ENCODE peak calls at places on chromosomes 2 and 18, in eight cellular contexts. Q, O, M, S, V, J, L and F are unnamed samples.

GRCh38 chr2:45729753-45730512 is 78.5 kb downstream of the PRKCE start:
- DNase-seq in J (no peak), Q (no peak), S (peak; percentile 66), L (no peak), O (no peak), M (peak; percentile 61), V (no peak), F (no peak)

GRCh38 chr2:96430394-96430988 is 74.7 kb downstream of the NEURL3 start:
- DNase-seq in L (no peak), S (no peak), Q (no peak), O (no peak), V (no peak), J (no peak), M (no peak), F (no peak)

GRCh38 chr18:41767960-41768359 is 187.1 kb upstream of the PIK3C3 start:
- DNase-seq in M (no peak), L (no peak), J (peak; percentile 76), O (peak; percentile 49), Q (no peak), S (no peak), V (no peak), F (no peak)

GRCh38 chr2:214265991-214266489 is 144.8 kb upstream of the VWC2L start:
- DNase-seq in J (no peak), L (no peak), V (no peak), O (no peak), M (no peak), S (no peak), Q (no peak), F (no peak)

GRCh38 chr2:15201009-15201408 is 360.1 kb downstream of the NBAS start:
- DNase-seq in J (no peak), M (no peak), Q (no peak), V (no peak), L (no peak), S (no peak), O (no peak), F (no peak)

GRCh38 chr2:28665041-28665704 is 86.5 kb upstream of the PPP1CB start:
- DNase-seq in M (no peak), J (no peak), S (no peak), V (peak; percentile 69), L (no peak), O (peak; percentile 37), Q (no peak), F (no peak)

GRCh38 chr2:9707008-9707407 is 76.2 kb upstream of the YWHAQ start:
- DNase-seq in V (no peak), S (no peak), M (no peak), O (no peak), L (no peak), Q (no peak), J (no peak), F (no peak)

GRCh38 chr2:116250376-116250775 is 1564.1 kb upstream of the DDX18 start:
- DNase-seq in V (no peak), M (no peak), S (no peak), J (no peak), Q (no peak), L (no peak), O (no peak), F (no peak)

GRCh38 chr2:236806133-236806532 is 236.5 kb downstream of the ACKR3 start:
- DNase-seq in M (no peak), J (no peak), S (no peak), L (no peak), Q (no peak), V (no peak), O (no peak), F (no peak)

GRCh38 chr2:165376571-165376975 is 92.9 kb upstream of the CSRNP3 start:
- DNase-seq in J (no peak), Q (no peak), S (no peak), L (no peak), V (no peak), M (no peak), O (peak; percentile 22), F (no peak)

GRCh38 chr2:218711550-218711929 is 905 bp downstream of the TTLL4 start:
- DNase-seq in Q (no peak), J (peak; percentile 22), O (no peak), L (no peak), S (peak; percentile 17), M (no peak), V (no peak), F (no peak)

GRCh38 chr2:101197215-101197745 is 46.1 kb upstream of the TBC1D8 start:
- DNase-seq in L (peak; percentile 20), S (no peak), J (peak; percentile 26), M (no peak), O (no peak), Q (no peak), V (no peak), F (no peak)

GRCh38 chr2:179059026-179059680 is 9.2 kb upstream of the CCDC141 start:
- DNase-seq in V (no peak), O (no peak), J (no peak), Q (no peak), S (peak; percentile 29), L (no peak), M (no peak), F (no peak)

GRCh38 chr2:239444626-239445625 is 44.1 kb upstream of the HDAC4 start:
- DNase-seq in J (peak; percentile 32), V (no peak), O (no peak), S (no peak), Q (no peak), M (no peak), L (no peak), F (peak; percentile 65)

GRCh38 chr2:227888289-227888688 is 16.9 kb downstream of the DAW1 start:
- DNase-seq in Q (no peak), S (no peak), J (peak; percentile 33), L (no peak), O (no peak), M (no peak), V (peak; percentile 33), F (no peak)

GRCh38 chr2:203201426-203201825 is 37.4 kb upstream of the CYP20A1 start:
- DNase-seq in S (no peak), O (no peak), V (no peak), J (no peak), Q (no peak), L (no peak), M (no peak), F (no peak)

GRCh38 chr2:208363485-208363884 is 43.1 kb upstream of the PTH2R start:
- DNase-seq in O (no peak), L (no peak), S (no peak), V (no peak), M (no peak), Q (no peak), J (peak; percentile 85), F (no peak)

GRCh38 chr2:46334389-46335345 is 37.5 kb downstream of the EPAS1 start:
- DNase-seq in S (no peak), Q (no peak), J (peak; percentile 89), O (no peak), M (no peak), L (no peak), V (no peak), F (no peak)

GRCh38 chr2:128413718-128414341 is 95.2 kb upstream of the HS6ST1 start:
- DNase-seq in J (no peak), O (no peak), L (peak; percentile 82), S (no peak), V (no peak), M (no peak), Q (peak; percentile 43), F (peak; percentile 14)

GRCh38 chr18:55354795-55355194 is 233.2 kb downstream of the TCF4 start:
- DNase-seq in S (no peak), J (no peak), O (no peak), L (no peak), M (no peak), V (no peak), Q (no peak), F (no peak)

GRCh38 chr18:74899554-74899953 is 301.9 kb downstream of the ZNF407 start:
- DNase-seq in S (no peak), M (no peak), V (no peak), Q (no peak), L (no peak), J (no peak), O (peak; percentile 61), F (peak; percentile 69)

GRCh38 chr2:225112362-225113111 is 70.3 kb upstream of the DOCK10 start:
- DNase-seq in L (no peak), J (no peak), O (no peak), M (no peak), S (peak; percentile 34), Q (no peak), V (peak; percentile 18), F (no peak)

GRCh38 chr2:66426250-66427064 is 8.5 kb upstream of the MEIS1 start:
- DNase-seq in O (no peak), S (no peak), V (no peak), L (no peak), Q (peak; percentile 73), M (no peak), J (no peak), F (no peak)

GRCh38 chr18:79465392-79465991 is 69.8 kb downstream of the NFATC1 start:
- DNase-seq in M (peak; percentile 84), V (no peak), O (peak; percentile 8), S (peak; percentile 81), J (no peak), Q (no peak), L (no peak), F (no peak)

GRCh38 chr2:27489118-27489497 is 435 bp downstream of the IFT172 start:
- DNase-seq in J (peak; percentile 17), L (peak; percentile 11), V (no peak), Q (no peak), S (no peak), M (no peak), O (peak; percentile 55), F (no peak)

GRCh38 chr2:217835931-217836881 is 166.6 kb downstream of the TNS1 start:
- DNase-seq in S (no peak), Q (no peak), L (no peak), V (no peak), M (no peak), J (no peak), O (no peak), F (no peak)

GRCh38 chr2:20091305-20091991 is 40.0 kb upstream of the LAPTM4A start:
- DNase-seq in Q (no peak), J (peak; percentile 91), O (no peak), L (no peak), S (no peak), V (no peak), M (no peak), F (peak; percentile 79)

GRCh38 chr2:190477563-190478454 is 56.7 kb downstream of the NEMP2 start:
- DNase-seq in J (no peak), M (no peak), S (no peak), V (no peak), O (peak; percentile 57), L (no peak), Q (no peak), F (no peak)

GRCh38 chr18:45026162-45026561 is 345.5 kb downstream of the SETBP1 start:
- DNase-seq in L (no peak), O (no peak), V (no peak), M (no peak), J (no peak), S (no peak), Q (no peak), F (no peak)

GRCh38 chr2:218354850-218355443 is 1.7 kb upstream of the CATIP start:
- DNase-seq in J (no peak), L (no peak), Q (no peak), O (no peak), V (no peak), M (no peak), S (no peak), F (no peak)

GRCh38 chr2:231646471-231646870 is 53.8 kb downstream of the TEX44 start:
- DNase-seq in Q (no peak), J (no peak), L (no peak), O (no peak), S (no peak), V (no peak), M (no peak), F (no peak)

GRCh38 chr2:241859436-241860183 is 916 bp upstream of the PDCD1 start:
- DNase-seq in O (no peak), Q (no peak), L (peak; percentile 68), V (peak; percentile 51), J (no peak), S (peak; percentile 86), M (peak; percentile 62), F (no peak)

GRCh38 chr2:38505779-38506178 is 96.9 kb downstream of the HNRNPLL start:
- DNase-seq in J (peak; percentile 82), L (no peak), Q (no peak), M (no peak), O (no peak), V (no peak), S (no peak), F (peak; percentile 81)

GRCh38 chr2:121699421-121700328 is 37.0 kb downstream of the NIFK start:
- DNase-seq in M (peak; percentile 49), J (peak; percentile 95), O (peak; percentile 20), V (peak; percentile 47), L (peak; percentile 82), Q (no peak), S (peak; percentile 31), F (no peak)